ENCODE peak calls at places on chromosomes 7 and 10, in four cellular contexts. B is mucosa of descending colon; Q is HCT116; C is effector memory CD4-positive, alpha-beta T cell. R is an unnamed sample. For H3K9me3, the result is how much of the 10 kb centered on the place peaks cover.

GRCh38 chr7:69799048-69799697 is 200.9 kb downstream of the AUTS2 start:
- DNase-seq in B (no peak), C (no peak), Q (no peak), R (no peak)

GRCh38 chr10:82358486-82359097 is 483.6 kb downstream of the NRG3 start:
- DNase-seq in Q (no peak), C (no peak), B (no peak), R (peak)

GRCh38 chr7:67422601-67423000 is 426.0 kb downstream of the TYW1 start:
- DNase-seq in C (no peak), B (no peak), Q (no peak), R (no peak)

GRCh38 chr10:86647773-86648705 is 6.3 kb upstream of the OPN4 start:
- DNase-seq in B (no peak), Q (no peak), C (no peak), R (no peak)

GRCh38 chr7:100090527-100091410 is 2.0 kb downstream of the COPS6 start:
- DNase-seq in B (no peak), Q (no peak), C (no peak), R (no peak)

GRCh38 chr7:107924841-107925490 is 34.0 kb downstream of the DLD start:
- DNase-seq in B (no peak), C (no peak), Q (no peak), R (no peak)

GRCh38 chr7:76428868-76429805 is 4.4 kb downstream of the ZP3 start:
- DNase-seq in C (no peak), Q (no peak), B (no peak), R (peak)

GRCh38 chr10:33993917-33994316 is 659.5 kb upstream of the NRP1 start:
- DNase-seq in B (no peak), C (no peak), Q (no peak), R (no peak)

GRCh38 chr10:119595715-119596515 is 849 bp downstream of the TIAL1 start:
- DNase-seq in C (peak), B (peak), Q (no peak), R (peak)

GRCh38 chr7:16604054-16604453 is 41.5 kb downstream of the ANKMY2 start:
- DNase-seq in B (no peak), Q (no peak), C (no peak), R (no peak)

GRCh38 chr10:102988404-102989314 is 70.6 kb downstream of the CNNM2 start:
- DNase-seq in C (no peak), Q (no peak), B (no peak), R (no peak)

GRCh38 chr10:59753267-59753666 is at the start of gene MRLN:
- DNase-seq in Q (no peak), C (no peak), B (no peak), R (no peak)

GRCh38 chr7:30348083-30348560 is 63.7 kb downstream of the ZNRF2 start:
- DNase-seq in B (no peak), Q (peak), C (peak), R (no peak)

GRCh38 chr7:57328963-57329362 is 121.0 kb upstream of the ZNF716 start:
- DNase-seq in C (no peak), B (no peak), Q (no peak), R (no peak)

GRCh38 chr7:57327081-57327480 is 122.9 kb upstream of the ZNF716 start:
- DNase-seq in Q (no peak), C (no peak), B (no peak), R (no peak)

GRCh38 chr7:57328457-57328856 is 121.5 kb upstream of the ZNF716 start:
- DNase-seq in Q (no peak), C (no peak), B (no peak), R (peak)
- H3K9me3 ChIP-seq in Q (under half), C (under half), B (half or more), R (under half)

DNA sequence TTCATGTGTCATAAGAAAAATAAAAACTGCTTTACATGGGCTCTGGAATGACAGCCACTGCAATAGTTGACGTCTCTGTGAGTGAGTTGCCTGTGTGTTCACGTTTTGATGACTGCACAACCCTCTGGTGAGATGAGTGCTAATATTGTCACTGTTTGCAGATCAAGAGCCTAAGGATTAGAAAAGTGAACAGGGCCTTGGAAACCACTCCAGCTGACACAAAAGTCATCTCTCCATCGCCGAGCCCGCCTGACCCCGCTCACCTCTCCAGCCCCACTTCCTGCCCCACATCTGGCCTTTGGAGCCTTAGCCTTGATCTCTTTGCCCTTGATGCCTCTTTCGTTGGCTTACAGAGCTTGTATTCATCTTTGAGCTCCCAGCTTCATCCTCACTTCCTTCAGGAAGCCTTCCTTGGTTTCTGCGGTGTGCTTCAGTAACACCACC is 351.7 kb downstream of the TCERG1L start:
- DNase-seq in C (no peak), Q (no peak), B (no peak), R (no peak)
- H3K9me3 ChIP-seq in C (under half), Q (under half), B (under half), R (under half)

DNA sequence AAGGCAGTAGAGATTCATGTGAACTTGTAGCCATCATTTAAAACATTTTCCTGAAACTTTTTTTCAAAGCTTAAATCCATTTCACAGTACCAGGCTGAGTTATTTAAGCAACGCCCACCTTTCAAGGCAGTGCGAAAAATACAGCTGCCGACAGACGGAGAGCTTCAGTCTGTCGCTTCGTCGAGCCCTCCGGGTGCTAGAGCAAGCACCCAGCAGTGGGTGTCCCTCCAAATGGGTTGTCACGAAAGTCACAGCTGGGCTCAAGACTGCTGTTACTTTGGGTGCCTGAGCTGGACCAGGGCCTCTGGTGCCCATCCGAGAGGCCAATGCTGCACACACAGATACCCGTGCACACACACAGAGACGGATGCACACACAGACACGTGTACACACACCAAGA is 135.6 kb downstream of the TCERG1L start:
- DNase-seq in B (no peak), Q (no peak), C (no peak), R (no peak)
- H3K9me3 ChIP-seq in B (under half), Q (under half), C (under half), R (under half)

DNA sequence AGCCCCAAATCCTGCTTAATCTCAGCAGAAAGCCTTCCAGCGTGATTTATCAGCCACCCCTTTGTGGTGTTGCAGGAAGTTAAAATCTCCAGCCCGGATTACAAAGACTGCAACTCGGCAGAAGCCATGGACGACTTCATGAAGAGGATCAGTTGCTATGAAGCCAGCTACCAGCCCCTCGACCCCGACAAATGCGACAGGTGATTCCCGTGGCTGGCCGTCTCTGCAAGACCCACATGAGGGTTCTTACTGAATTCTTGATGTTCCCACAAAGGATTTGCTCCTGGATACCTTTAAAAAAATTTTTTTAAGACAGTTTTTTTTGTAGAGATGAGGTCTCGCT is 16.7 kb downstream of the PFKFB3 start:
- DNase-seq in Q (no peak), B (no peak), C (no peak), R (peak)
- H3K9me3 ChIP-seq in Q (under half), B (under half), C (under half), R (under half)

GRCh38 chr7:157668221-157668883 is 331.5 kb downstream of the DNAJB6 start:
- DNase-seq in B (peak), C (no peak), Q (no peak), R (peak)
- H3K9me3 ChIP-seq in B (under half), C (under half), Q (under half), R (under half)

GRCh38 chr7:158477866-158478265 is 109.8 kb downstream of the PTPRN2 start:
- DNase-seq in C (no peak), Q (no peak), B (no peak), R (peak)
- H3K9me3 ChIP-seq in C (under half), Q (under half), B (under half), R (under half)

DNA sequence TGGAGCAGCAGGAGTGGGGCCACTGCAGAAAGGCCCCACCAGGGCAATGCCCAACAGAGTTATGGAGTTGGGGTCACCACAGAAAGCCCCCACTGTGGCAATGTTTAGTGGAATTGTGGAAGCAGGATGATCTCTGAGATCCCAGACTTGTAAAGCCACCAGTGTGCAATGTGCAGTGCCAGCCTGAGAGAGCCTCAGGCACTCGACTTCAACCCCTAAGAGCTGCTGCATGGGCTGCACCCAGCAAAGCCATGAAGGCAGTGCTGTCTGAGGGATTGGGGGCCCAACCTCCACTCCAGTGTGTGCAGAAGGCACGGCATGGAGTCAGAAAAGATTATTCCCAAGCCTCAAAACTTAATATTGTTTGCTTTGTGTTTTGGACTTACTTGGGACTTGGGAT is 20.4 kb downstream of the SAMD9 start:
- DNase-seq in Q (no peak), B (no peak), C (no peak), R (no peak)
- H3K9me3 ChIP-seq in Q (under half), B (under half), C (under half), R (under half)

GRCh38 chr10:97896756-97897155 is 47.1 kb downstream of the GOLGA7B start:
- DNase-seq in C (no peak), Q (no peak), B (no peak), R (no peak)
- H3K9me3 ChIP-seq in C (under half), Q (under half), B (under half), R (under half)